ENCODE peak calls at places on chromosomes 6 and 20, in seven cellular contexts. X is lung microvascular endothelial cell, I is suprapubic skin, V is HuH-7, W is T follicular helper cell, L is ELR, P is cardiac fibroblast. M is an unnamed sample.

GRCh38 chr20:41989935-41990635 is 371.9 kb upstream of the CHD6 start:
- DNase-seq in X (no peak), I (no peak), V (no peak), W (no peak), L (no peak), P (peak; percentile 0), M (no peak)

GRCh38 chr6:149888659-149889058 is 9.3 kb downstream of the RAET1E start:
- DNase-seq in X (no peak), I (no peak), V (no peak), W (no peak), L (peak; percentile 42), P (peak; percentile 28), M (peak; percentile 74)

GRCh38 chr6:30963641-30964040 is 19.9 kb upstream of the MUC21 start:
- DNase-seq in X (no peak), I (no peak), V (no peak), W (no peak), L (peak; percentile 24), P (no peak), M (no peak)

GRCh38 chr20:6730929-6731328 is 36.6 kb upstream of the BMP2 start:
- DNase-seq in X (no peak), I (no peak), V (no peak), W (no peak), L (no peak), P (no peak), M (no peak)

GRCh38 chr20:41256516-41256915 is 61.0 kb downstream of the ZHX3 start:
- DNase-seq in X (no peak), I (no peak), V (no peak), W (no peak), L (no peak), P (no peak), M (no peak)

GRCh38 chr6:125931733-125932450 is 24.7 kb upstream of the HINT3 start:
- DNase-seq in X (no peak), I (no peak), V (no peak), W (no peak), L (peak; percentile 60), P (peak; percentile 50), M (no peak)

GRCh38 chr6:52213127-52213526 is 27.0 kb downstream of the IL17A start:
- DNase-seq in X (no peak), I (no peak), V (no peak), W (no peak), L (no peak), P (no peak), M (no peak)

GRCh38 chr20:11216451-11217314 is 542.9 kb upstream of the JAG1 start:
- DNase-seq in X (peak; percentile 99), I (no peak), V (peak; percentile 31), W (no peak), L (no peak), P (peak; percentile 64), M (no peak)

GRCh38 chr20:32742322-32743236 is 688 bp downstream of the COMMD7 start:
- DNase-seq in X (no peak), I (no peak), V (no peak), W (no peak), L (peak; percentile 12), P (no peak), M (no peak)

GRCh38 chr6:22294301-22294700 is 2.5 kb downstream of the PRL start:
- DNase-seq in X (no peak), I (no peak), V (no peak), W (no peak), L (no peak), P (no peak), M (no peak)

GRCh38 chr6:79277109-79277508 is 42.6 kb upstream of the HMGN3 start:
- DNase-seq in X (peak; percentile 20), I (no peak), V (no peak), W (no peak), L (peak; percentile 14), P (peak; percentile 40), M (no peak)

GRCh38 chr20:1897965-1898464 is 2.8 kb downstream of the SIRPA start:
- DNase-seq in X (no peak), I (no peak), V (no peak), W (no peak), L (no peak), P (peak; percentile 30), M (peak; percentile 92)

GRCh38 chr6:34425132-34425497 is 754 bp downstream of the RPS10 start:
- DNase-seq in X (peak; percentile 48), I (no peak), V (no peak), W (no peak), L (no peak), P (peak; percentile 26), M (no peak)

GRCh38 chr6:558089-558488 is 98.8 kb downstream of the HUS1B start:
- DNase-seq in X (peak; percentile 17), I (no peak), V (no peak), W (no peak), L (peak; percentile 23), P (peak; percentile 18), M (no peak)

GRCh38 chr6:4935981-4936680 is 67.7 kb downstream of the RPP40 start:
- DNase-seq in X (no peak), I (no peak), V (no peak), W (no peak), L (no peak), P (no peak), M (no peak)